ENCODE peak calls at places on chromosomes 12 and 14, in ten cellular contexts. One of them, this sample, is unnamed.

GRCh38 chr12:20260864-20261263 is 107.5 kb upstream of the PDE3A start:
- DNase-seq in lower lobe of right lung: no peak
- DNase-seq in left ventricle myocardium inferior: no peak
- DNase-seq in RWPE1: no peak
- DNase-seq in lung: no peak
- DNase-seq in Calu3: no peak
- DNase-seq in natural killer cell: no peak
- DNase-seq in foreskin fibroblast: no peak
- DNase-seq in astrocyte of the spinal cord: no peak
- DNase-seq in heart left ventricle: no peak
- DNase-seq in this sample: no peak

GRCh38 chr12:107779077-107779840 is 4.8 kb downstream of the ASCL4 start:
- DNase-seq in foreskin fibroblast: no peak
- DNase-seq in natural killer cell: no peak
- DNase-seq in Calu3: no peak
- DNase-seq in heart left ventricle: no peak
- DNase-seq in left ventricle myocardium inferior: no peak
- DNase-seq in astrocyte of the spinal cord: no peak
- DNase-seq in lung: no peak
- DNase-seq in RWPE1: no peak
- DNase-seq in lower lobe of right lung: no peak
- DNase-seq in this sample: no peak

GRCh38 chr14:104939666-104940410 is 15.2 kb downstream of the PLD4 start:
- DNase-seq in lung: no peak
- DNase-seq in Calu3: no peak
- DNase-seq in astrocyte of the spinal cord: no peak
- DNase-seq in RWPE1: no peak
- DNase-seq in left ventricle myocardium inferior: peak
- DNase-seq in heart left ventricle: no peak
- DNase-seq in foreskin fibroblast: no peak
- DNase-seq in natural killer cell: no peak
- DNase-seq in lower lobe of right lung: peak
- DNase-seq in this sample: no peak

GRCh38 chr12:20969766-20970165 is 159.3 kb downstream of the SLCO1B3 start:
- DNase-seq in lower lobe of right lung: no peak
- DNase-seq in Calu3: no peak
- DNase-seq in lung: no peak
- DNase-seq in RWPE1: no peak
- DNase-seq in natural killer cell: no peak
- DNase-seq in foreskin fibroblast: no peak
- DNase-seq in heart left ventricle: no peak
- DNase-seq in astrocyte of the spinal cord: no peak
- DNase-seq in left ventricle myocardium inferior: no peak
- DNase-seq in this sample: no peak

GRCh38 chr12:46371718-46372130 is 849 bp downstream of the SLC38A2 start:
- DNase-seq in natural killer cell: no peak
- DNase-seq in lower lobe of right lung: peak
- DNase-seq in astrocyte of the spinal cord: peak
- DNase-seq in lung: peak
- DNase-seq in heart left ventricle: peak
- DNase-seq in foreskin fibroblast: peak
- DNase-seq in left ventricle myocardium inferior: peak
- DNase-seq in RWPE1: peak
- DNase-seq in Calu3: peak
- DNase-seq in this sample: peak

GRCh38 chr14:20998674-20999366 is at the start of gene SLC39A2:
- DNase-seq in foreskin fibroblast: peak
- DNase-seq in heart left ventricle: peak
- DNase-seq in Calu3: peak
- DNase-seq in lung: peak
- DNase-seq in astrocyte of the spinal cord: peak
- DNase-seq in RWPE1: peak
- DNase-seq in lower lobe of right lung: no peak
- DNase-seq in natural killer cell: no peak
- DNase-seq in left ventricle myocardium inferior: peak
- DNase-seq in this sample: peak

GRCh38 chr12:91529829-91530228 is 347.2 kb upstream of the DCN start:
- DNase-seq in Calu3: no peak
- DNase-seq in lower lobe of right lung: no peak
- DNase-seq in foreskin fibroblast: peak
- DNase-seq in heart left ventricle: no peak
- DNase-seq in RWPE1: peak
- DNase-seq in lung: no peak
- DNase-seq in astrocyte of the spinal cord: peak
- DNase-seq in left ventricle myocardium inferior: no peak
- DNase-seq in natural killer cell: no peak
- DNase-seq in this sample: peak

GRCh38 chr14:60753264-60754126 is 18.9 kb downstream of the MNAT1 start:
- DNase-seq in RWPE1: no peak
- DNase-seq in lower lobe of right lung: no peak
- DNase-seq in astrocyte of the spinal cord: peak
- DNase-seq in left ventricle myocardium inferior: no peak
- DNase-seq in lung: no peak
- DNase-seq in heart left ventricle: no peak
- DNase-seq in Calu3: no peak
- DNase-seq in foreskin fibroblast: no peak
- DNase-seq in natural killer cell: peak
- DNase-seq in this sample: no peak

GRCh38 chr14:93115920-93116675 is at the start of gene ITPK1:
- DNase-seq in natural killer cell: peak
- DNase-seq in left ventricle myocardium inferior: peak
- DNase-seq in heart left ventricle: peak
- DNase-seq in RWPE1: peak
- DNase-seq in lung: peak
- DNase-seq in foreskin fibroblast: peak
- DNase-seq in astrocyte of the spinal cord: peak
- DNase-seq in Calu3: peak
- DNase-seq in lower lobe of right lung: peak
- DNase-seq in this sample: no peak
- TF ChIP-seq CTCF in natural killer cell: peak
- TF ChIP-seq CTCF in left ventricle myocardium inferior: peak
- TF ChIP-seq CTCF in heart left ventricle: peak
- TF ChIP-seq CTCF in RWPE1: peak
- TF ChIP-seq CTCF in lung: no peak
- TF ChIP-seq CTCF in foreskin fibroblast: no peak
- TF ChIP-seq CTCF in astrocyte of the spinal cord: peak
- TF ChIP-seq CTCF in Calu3: no peak
- TF ChIP-seq CTCF in lower lobe of right lung: no peak
- TF ChIP-seq CTCF in this sample: peak

GRCh38 chr12:65194949-65195348 is 25.6 kb downstream of the LEMD3 start:
- DNase-seq in RWPE1: no peak
- DNase-seq in astrocyte of the spinal cord: no peak
- DNase-seq in left ventricle myocardium inferior: no peak
- DNase-seq in Calu3: no peak
- DNase-seq in heart left ventricle: no peak
- DNase-seq in natural killer cell: no peak
- DNase-seq in lung: no peak
- DNase-seq in foreskin fibroblast: no peak
- DNase-seq in lower lobe of right lung: no peak
- DNase-seq in this sample: no peak
- TF ChIP-seq CTCF in RWPE1: no peak
- TF ChIP-seq CTCF in astrocyte of the spinal cord: no peak
- TF ChIP-seq CTCF in left ventricle myocardium inferior: no peak
- TF ChIP-seq CTCF in Calu3: no peak
- TF ChIP-seq CTCF in heart left ventricle: no peak
- TF ChIP-seq CTCF in natural killer cell: no peak
- TF ChIP-seq CTCF in lung: no peak
- TF ChIP-seq CTCF in foreskin fibroblast: no peak
- TF ChIP-seq CTCF in lower lobe of right lung: no peak
- TF ChIP-seq CTCF in this sample: no peak

GRCh38 chr12:402127-402456 is 648 bp downstream of the CCDC77 start:
- DNase-seq in Calu3: peak
- DNase-seq in foreskin fibroblast: peak
- DNase-seq in heart left ventricle: no peak
- DNase-seq in lower lobe of right lung: no peak
- DNase-seq in RWPE1: no peak
- DNase-seq in natural killer cell: no peak
- DNase-seq in astrocyte of the spinal cord: peak
- DNase-seq in lung: no peak
- DNase-seq in left ventricle myocardium inferior: no peak
- DNase-seq in this sample: peak
- TF ChIP-seq CTCF in Calu3: no peak
- TF ChIP-seq CTCF in foreskin fibroblast: peak
- TF ChIP-seq CTCF in heart left ventricle: no peak
- TF ChIP-seq CTCF in lower lobe of right lung: no peak
- TF ChIP-seq CTCF in RWPE1: peak
- TF ChIP-seq CTCF in natural killer cell: no peak
- TF ChIP-seq CTCF in astrocyte of the spinal cord: peak
- TF ChIP-seq CTCF in lung: no peak
- TF ChIP-seq CTCF in left ventricle myocardium inferior: no peak
- TF ChIP-seq CTCF in this sample: peak

DNA sequence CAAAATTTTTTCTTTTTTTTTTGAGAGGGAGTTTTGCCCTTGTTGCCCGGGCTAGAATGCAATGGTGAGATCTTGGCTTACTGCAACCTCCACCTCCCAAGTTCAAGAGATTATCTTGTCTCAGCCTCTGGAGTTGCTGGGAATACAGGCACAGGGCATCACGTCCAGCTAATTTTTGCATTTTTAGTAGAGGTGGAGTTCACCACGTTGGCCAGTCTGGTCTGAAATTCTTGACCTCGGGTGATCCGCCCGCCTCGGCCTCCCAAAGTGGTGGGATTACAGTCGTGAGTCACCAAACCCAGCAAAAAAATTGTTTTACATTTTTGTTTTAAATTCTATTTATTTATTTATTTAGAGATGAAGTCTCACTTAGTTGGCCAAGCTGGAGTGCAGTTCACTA is 4.7 kb upstream of the SLC2A14 start:
- DNase-seq in natural killer cell: no peak
- DNase-seq in RWPE1: no peak
- DNase-seq in left ventricle myocardium inferior: no peak
- DNase-seq in heart left ventricle: no peak
- DNase-seq in lower lobe of right lung: no peak
- DNase-seq in lung: no peak
- DNase-seq in astrocyte of the spinal cord: no peak
- DNase-seq in foreskin fibroblast: no peak
- DNase-seq in Calu3: no peak
- DNase-seq in this sample: no peak
- TF ChIP-seq CTCF in natural killer cell: no peak
- TF ChIP-seq CTCF in RWPE1: no peak
- TF ChIP-seq CTCF in left ventricle myocardium inferior: no peak
- TF ChIP-seq CTCF in heart left ventricle: no peak
- TF ChIP-seq CTCF in lower lobe of right lung: no peak
- TF ChIP-seq CTCF in lung: no peak
- TF ChIP-seq CTCF in astrocyte of the spinal cord: no peak
- TF ChIP-seq CTCF in foreskin fibroblast: no peak
- TF ChIP-seq CTCF in Calu3: no peak
- TF ChIP-seq CTCF in this sample: no peak

DNA sequence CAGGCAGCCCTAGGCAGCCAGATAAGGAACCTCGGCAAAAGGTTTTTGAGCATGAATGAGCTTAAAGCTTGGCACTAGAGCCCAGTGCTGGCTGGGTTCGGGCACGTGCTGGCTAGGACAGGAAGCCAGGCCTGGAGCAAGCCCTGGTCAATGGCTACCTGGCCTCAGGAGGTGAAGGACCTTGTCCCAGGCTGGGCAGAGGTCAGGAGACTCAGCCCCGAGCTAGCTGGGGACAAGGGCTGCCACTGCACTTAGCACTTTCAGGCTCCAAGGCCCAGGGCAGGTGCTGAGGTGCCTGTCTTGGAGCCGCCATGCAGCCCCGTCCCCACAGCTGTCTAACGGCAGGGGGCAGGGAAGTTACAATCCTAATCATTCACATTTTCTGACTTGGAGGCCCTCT is 4.3 kb upstream of the AQP6 start:
- DNase-seq in RWPE1: no peak
- DNase-seq in Calu3: no peak
- DNase-seq in astrocyte of the spinal cord: no peak
- DNase-seq in heart left ventricle: no peak
- DNase-seq in foreskin fibroblast: no peak
- DNase-seq in lower lobe of right lung: no peak
- DNase-seq in left ventricle myocardium inferior: no peak
- DNase-seq in natural killer cell: no peak
- DNase-seq in lung: no peak
- DNase-seq in this sample: no peak
- TF ChIP-seq CTCF in RWPE1: no peak
- TF ChIP-seq CTCF in Calu3: no peak
- TF ChIP-seq CTCF in astrocyte of the spinal cord: no peak
- TF ChIP-seq CTCF in heart left ventricle: no peak
- TF ChIP-seq CTCF in foreskin fibroblast: no peak
- TF ChIP-seq CTCF in lower lobe of right lung: no peak
- TF ChIP-seq CTCF in left ventricle myocardium inferior: no peak
- TF ChIP-seq CTCF in natural killer cell: no peak
- TF ChIP-seq CTCF in lung: no peak
- TF ChIP-seq CTCF in this sample: no peak

DNA sequence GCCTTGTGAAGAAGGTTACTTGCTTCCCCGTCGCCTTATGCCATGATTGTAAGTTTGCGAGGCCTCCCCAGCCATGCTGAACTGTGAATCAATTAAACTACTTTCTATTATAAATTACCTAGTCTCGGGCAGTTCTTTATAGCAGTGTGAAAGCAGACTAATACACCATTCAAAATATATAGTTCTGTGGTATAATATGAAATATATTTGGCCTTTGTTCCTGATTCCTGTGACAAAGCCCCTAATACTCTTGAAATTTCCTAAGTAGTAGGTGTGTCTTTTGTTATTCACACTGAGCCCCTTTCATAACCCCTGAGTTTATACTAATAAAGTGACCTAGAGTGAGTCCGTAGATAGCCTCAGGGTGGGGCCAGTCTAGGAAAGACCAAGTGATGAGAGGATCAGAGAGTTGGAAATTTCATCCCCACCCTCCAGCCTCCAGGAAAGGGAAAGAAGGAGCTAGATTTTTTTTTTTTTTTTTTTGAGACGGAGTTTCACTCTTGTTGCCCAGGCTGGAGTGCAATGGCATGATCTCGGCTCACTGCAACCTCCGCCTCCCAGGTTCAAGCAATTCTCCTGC is 19.4 kb upstream of the STRN3 start:
- DNase-seq in left ventricle myocardium inferior: no peak
- DNase-seq in foreskin fibroblast: no peak
- DNase-seq in natural killer cell: no peak
- DNase-seq in RWPE1: no peak
- DNase-seq in Calu3: no peak
- DNase-seq in lung: no peak
- DNase-seq in lower lobe of right lung: no peak
- DNase-seq in heart left ventricle: no peak
- DNase-seq in astrocyte of the spinal cord: no peak
- DNase-seq in this sample: no peak
- TF ChIP-seq CTCF in left ventricle myocardium inferior: no peak
- TF ChIP-seq CTCF in foreskin fibroblast: no peak
- TF ChIP-seq CTCF in natural killer cell: no peak
- TF ChIP-seq CTCF in RWPE1: no peak
- TF ChIP-seq CTCF in Calu3: no peak
- TF ChIP-seq CTCF in lung: no peak
- TF ChIP-seq CTCF in lower lobe of right lung: no peak
- TF ChIP-seq CTCF in heart left ventricle: no peak
- TF ChIP-seq CTCF in astrocyte of the spinal cord: no peak
- TF ChIP-seq CTCF in this sample: no peak

GRCh38 chr12:127570387-127570786 is 696.6 kb upstream of the TMEM132C start:
- DNase-seq in lung: no peak
- DNase-seq in foreskin fibroblast: no peak
- DNase-seq in heart left ventricle: no peak
- DNase-seq in lower lobe of right lung: no peak
- DNase-seq in RWPE1: no peak
- DNase-seq in astrocyte of the spinal cord: no peak
- DNase-seq in Calu3: no peak
- DNase-seq in left ventricle myocardium inferior: no peak
- DNase-seq in natural killer cell: no peak
- DNase-seq in this sample: no peak
- TF ChIP-seq CTCF in lung: no peak
- TF ChIP-seq CTCF in foreskin fibroblast: no peak
- TF ChIP-seq CTCF in heart left ventricle: no peak
- TF ChIP-seq CTCF in lower lobe of right lung: no peak
- TF ChIP-seq CTCF in RWPE1: no peak
- TF ChIP-seq CTCF in astrocyte of the spinal cord: no peak
- TF ChIP-seq CTCF in Calu3: no peak
- TF ChIP-seq CTCF in left ventricle myocardium inferior: no peak
- TF ChIP-seq CTCF in natural killer cell: no peak
- TF ChIP-seq CTCF in this sample: no peak